ENCODE peak calls at places on chromosomes 6 and 20, in five cellular contexts. E, V, P, A and K are unnamed samples.

GRCh38 chr20:34675993-34676641 is 775 bp downstream of the PIGU start:
- ATAC-seq in E (peak), V (no peak), P (no peak), A (peak), K (no peak)

GRCh38 chr6:75813476-75814250 is 64.6 kb downstream of the MYO6 start:
- ATAC-seq in E (peak), V (no peak), P (no peak), A (peak), K (no peak)

GRCh38 chr20:1130849-1131248 is 12.4 kb downstream of the PSMF1 start:
- ATAC-seq in E (no peak), V (peak), P (no peak), A (no peak), K (no peak)

GRCh38 chr6:16305788-16306187 is 67.4 kb downstream of the GMPR start:
- ATAC-seq in E (no peak), V (peak), P (no peak), A (no peak), K (no peak)

GRCh38 chr6:136092897-136093296 is 157.2 kb downstream of the MTFR2 start:
- ATAC-seq in E (no peak), V (no peak), P (no peak), A (no peak), K (no peak)

GRCh38 chr6:34872332-34872731 is 15.5 kb downstream of the TAF11 start:
- ATAC-seq in E (no peak), V (no peak), P (peak), A (no peak), K (no peak)

GRCh38 chr20:62358728-62359490 is 8.2 kb downstream of the LAMA5 start:
- ATAC-seq in E (peak), V (peak), P (no peak), A (peak), K (no peak)

GRCh38 chr6:105164418-105164817 is 15.4 kb downstream of the POPDC3 start:
- ATAC-seq in E (peak), V (no peak), P (no peak), A (no peak), K (no peak)

GRCh38 chr20:49937023-49937929 is 1.1 kb downstream of the RNF114 start:
- ATAC-seq in E (no peak), V (peak), P (peak), A (no peak), K (no peak)

GRCh38 chr6:162532283-162533008 is 195.1 kb downstream of the PRKN start:
- ATAC-seq in E (no peak), V (peak), P (no peak), A (no peak), K (no peak)

GRCh38 chr6:118709859-118710350 is 58.5 kb upstream of the CEP85L start:
- ATAC-seq in E (no peak), V (peak), P (no peak), A (no peak), K (no peak)

GRCh38 chr20:2624190-2624589 is 28.2 kb upstream of the NOP56 start:
- ATAC-seq in E (no peak), V (peak), P (no peak), A (no peak), K (peak)

GRCh38 chr6:3372184-3372846 is 84.5 kb downstream of the SLC22A23 start:
- ATAC-seq in E (no peak), V (peak), P (no peak), A (peak), K (no peak)

GRCh38 chr6:121430514-121431460 is 4.7 kb upstream of the GJA1 start:
- ATAC-seq in E (no peak), V (no peak), P (peak), A (peak), K (no peak)

GRCh38 chr6:73873081-73873480 is 177.1 kb downstream of the CD109 start:
- ATAC-seq in E (no peak), V (no peak), P (no peak), A (no peak), K (no peak)

GRCh38 chr6:2168480-2168879 is 76.9 kb downstream of the GMDS start:
- ATAC-seq in E (no peak), V (no peak), P (no peak), A (no peak), K (no peak)

GRCh38 chr20:1897965-1898464 is 2.8 kb downstream of the SIRPA start:
- ATAC-seq in E (no peak), V (no peak), P (no peak), A (no peak), K (no peak)

DNA sequence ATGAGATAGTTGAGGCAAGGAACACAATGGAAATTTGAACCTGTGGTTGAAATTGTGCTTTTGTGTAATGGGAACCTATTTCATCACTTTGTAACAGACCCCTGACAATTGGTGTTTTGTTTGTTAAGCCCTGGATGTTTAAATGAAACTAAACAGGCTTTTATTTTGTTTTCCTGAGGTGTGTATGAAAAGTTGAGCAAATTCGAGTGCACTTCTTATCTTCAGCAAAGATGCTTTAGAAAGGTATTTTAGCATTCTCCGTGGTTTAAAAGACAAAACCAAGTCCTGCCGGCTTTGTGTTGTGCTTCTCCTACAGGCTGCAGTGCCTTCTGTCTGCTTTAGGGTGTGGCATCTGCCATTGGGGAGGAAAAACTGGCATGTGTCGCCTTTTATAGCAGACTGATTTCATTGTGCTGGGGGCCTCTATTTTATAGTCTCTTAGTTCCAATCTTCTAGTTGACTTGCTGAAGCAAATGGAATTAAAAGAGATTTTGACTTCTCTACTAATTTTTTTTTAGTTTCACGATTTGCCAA is 2.2 kb upstream of the ARID1B start:
- ATAC-seq in E (no peak), V (no peak), P (no peak), A (no peak), K (no peak)
- TF ChIP-seq POLR2AphosphoS5 in E (no peak), V (no peak), P (no peak), A (no peak), K (no peak)

GRCh38 chr6:159106627-159107241 is 61.9 kb upstream of the TAGAP start:
- ATAC-seq in E (peak), V (peak), P (peak), A (peak), K (no peak)
- TF ChIP-seq POLR2AphosphoS5 in E (no peak), V (no peak), P (no peak), A (no peak), K (no peak)

GRCh38 chr6:164322533-164322932 is 908.0 kb downstream of the QKI start:
- ATAC-seq in E (no peak), V (no peak), P (no peak), A (no peak), K (peak)
- TF ChIP-seq POLR2AphosphoS5 in E (no peak), V (no peak), P (no peak), A (no peak), K (peak)

GRCh38 chr20:36447101-36447500 is 94.2 kb upstream of the MYL9 start:
- ATAC-seq in E (no peak), V (no peak), P (no peak), A (peak), K (no peak)
- TF ChIP-seq POLR2AphosphoS5 in E (no peak), V (no peak), P (no peak), A (no peak), K (no peak)

DNA sequence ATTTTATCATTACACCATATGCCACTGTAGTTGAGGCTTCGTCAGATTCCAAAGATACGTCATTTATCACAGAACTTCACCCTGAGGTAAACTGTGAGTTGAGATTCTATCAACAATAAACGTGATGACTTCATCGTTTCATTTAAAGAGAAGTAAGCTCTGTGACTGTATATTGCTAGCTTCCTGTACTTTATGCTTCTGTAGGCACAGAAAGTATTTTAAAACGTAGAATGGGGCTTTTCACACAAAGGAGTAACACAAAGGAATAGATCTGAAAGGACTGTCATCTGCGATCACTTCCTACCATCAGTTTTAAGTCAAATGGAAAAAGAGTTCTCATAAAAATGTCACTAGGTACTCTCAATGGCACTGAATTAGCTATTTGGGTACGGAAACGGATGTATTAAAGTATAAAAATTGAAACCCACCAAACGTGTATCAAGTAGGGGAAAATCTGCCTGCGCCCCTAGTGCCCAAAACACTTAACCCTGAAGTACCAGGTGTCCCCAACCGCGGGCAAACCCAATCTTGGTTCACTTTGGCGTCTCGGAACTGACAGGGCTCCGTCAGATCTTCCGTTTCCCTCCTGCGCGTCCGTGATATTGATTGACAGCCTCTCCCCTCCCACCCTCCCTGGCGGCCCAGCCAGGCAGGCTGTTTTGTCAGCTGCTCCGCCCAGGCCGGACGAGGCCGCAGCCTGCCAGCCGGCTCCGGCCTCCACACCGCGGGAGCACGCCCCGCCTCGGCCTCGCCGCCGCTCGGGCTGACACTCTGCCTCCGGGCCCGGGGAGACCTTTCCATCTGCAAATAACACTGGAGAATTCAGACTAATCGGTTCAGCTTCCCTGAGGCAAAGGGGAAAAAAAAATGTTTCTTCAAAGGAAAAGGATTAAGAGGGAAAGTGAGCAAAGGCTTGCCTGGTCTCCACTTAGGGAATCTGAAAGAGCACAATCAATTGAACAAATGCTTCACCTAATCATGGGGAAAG is 234.7 kb upstream of the MCHR2 start:
- ATAC-seq in E (peak), V (peak), P (peak), A (peak), K (peak)
- TF ChIP-seq POLR2AphosphoS5 in E (no peak), V (no peak), P (no peak), A (peak), K (no peak)

GRCh38 chr6:6538301-6538700 is 50.2 kb upstream of the LY86 start:
- ATAC-seq in E (no peak), V (no peak), P (no peak), A (no peak), K (peak)

GRCh38 chr6:6534399-6534798 is 54.1 kb upstream of the LY86 start:
- ATAC-seq in E (no peak), V (no peak), P (no peak), A (no peak), K (no peak)

GRCh38 chr6:6543181-6543879 is 45.2 kb upstream of the LY86 start:
- ATAC-seq in E (no peak), V (no peak), P (no peak), A (no peak), K (no peak)

GRCh38 chr6:6542357-6542756 is 46.2 kb upstream of the LY86 start:
- ATAC-seq in E (no peak), V (no peak), P (no peak), A (no peak), K (no peak)

GRCh38 chr6:6537488-6537887 is 51.0 kb upstream of the LY86 start:
- ATAC-seq in E (no peak), V (no peak), P (no peak), A (no peak), K (no peak)
- TF ChIP-seq POLR2AphosphoS5 in E (no peak), V (no peak), P (no peak), A (no peak), K (no peak)

GRCh38 chr20:38201356-38201755 is 36.3 kb upstream of the TGM2 start:
- ATAC-seq in E (no peak), V (peak), P (peak), A (peak), K (no peak)

GRCh38 chr20:38203337-38204003 is 38.4 kb upstream of the TGM2 start:
- ATAC-seq in E (no peak), V (no peak), P (no peak), A (no peak), K (no peak)

GRCh38 chr20:38204936-38205435 is 39.9 kb upstream of the TGM2 start:
- ATAC-seq in E (no peak), V (no peak), P (no peak), A (no peak), K (no peak)

GRCh38 chr20:38202153-38202981 is 37.3 kb upstream of the TGM2 start:
- ATAC-seq in E (no peak), V (no peak), P (no peak), A (no peak), K (no peak)

DNA sequence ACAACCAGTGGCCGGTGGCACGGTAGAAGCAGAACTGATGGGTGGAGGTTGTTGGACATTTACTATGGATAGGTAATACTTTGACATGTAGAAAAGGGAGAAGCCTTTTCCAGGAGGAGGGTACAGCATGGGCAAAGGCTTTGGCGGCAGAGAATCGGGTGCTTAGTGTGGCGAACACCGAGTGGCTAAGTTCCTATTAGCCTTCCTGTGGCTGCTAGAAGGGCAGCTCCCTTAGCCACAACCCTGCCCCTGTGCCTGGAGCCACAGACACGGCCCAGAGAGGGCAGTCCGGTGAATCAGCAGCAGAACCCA is 37.9 kb upstream of the TGM2 start:
- ATAC-seq in E (no peak), V (no peak), P (no peak), A (no peak), K (no peak)
- TF ChIP-seq POLR2AphosphoS5 in E (no peak), V (no peak), P (no peak), A (no peak), K (no peak)

GRCh38 chr6:56444855-56445254 is 197.5 kb upstream of the COL21A1 start:
- ATAC-seq in E (no peak), V (no peak), P (no peak), A (no peak), K (peak)
- TF ChIP-seq POLR2AphosphoS5 in E (no peak), V (no peak), P (no peak), A (no peak), K (peak)

GRCh38 chr6:29916741-29917140 is 25.6 kb upstream of the HLA-A start:
- ATAC-seq in E (no peak), V (no peak), P (no peak), A (no peak), K (no peak)
- TF ChIP-seq POLR2AphosphoS5 in E (no peak), V (no peak), P (no peak), A (no peak), K (no peak)

GRCh38 chr6:56664007-56664406 is 21.3 kb upstream of the DST start:
- ATAC-seq in E (peak), V (no peak), P (peak), A (peak), K (no peak)
- TF ChIP-seq POLR2AphosphoS5 in E (no peak), V (no peak), P (no peak), A (no peak), K (no peak)